ENCODE peak calls at places on chromosomes 3 and 15, in seven cellular contexts. P, U, J, K, C, N and E are unnamed samples.

GRCh38 chr15:62788224-62788623 is 254.3 kb upstream of the TPM1 start:
- DNase-seq in U (no peak), N (no peak), K (no peak), C (no peak), P (no peak), J (no peak), E (no peak)

GRCh38 chr3:135192929-135193328 is 397.9 kb downstream of the EPHB1 start:
- DNase-seq in J (no peak), U (no peak), K (no peak), C (no peak), N (no peak), P (peak; percentile 2), E (no peak)

GRCh38 chr15:91268510-91268909 is 168.5 kb downstream of the SV2B start:
- DNase-seq in J (no peak), K (no peak), C (no peak), U (no peak), P (no peak), N (peak; percentile 14), E (no peak)

GRCh38 chr15:75456710-75457109 is 5.2 kb upstream of the SIN3A start:
- DNase-seq in P (peak; percentile 61), C (no peak), J (no peak), N (no peak), U (no peak), K (no peak), E (no peak)

GRCh38 chr3:141275973-141276372 is 44.3 kb downstream of the PXYLP1 start:
- DNase-seq in U (no peak), J (no peak), K (no peak), C (peak; percentile 58), N (no peak), P (peak; percentile 86), E (no peak)

GRCh38 chr3:49013738-49014660 is 4.4 kb downstream of the DALRD3 start:
- DNase-seq in N (no peak), K (no peak), J (no peak), C (no peak), P (peak; percentile 68), U (no peak), E (peak; percentile 24)

GRCh38 chr3:186254676-186255665 is 107.1 kb downstream of the DGKG start:
- DNase-seq in C (no peak), J (no peak), N (no peak), U (peak; percentile 83), P (no peak), K (no peak), E (no peak)

GRCh38 chr15:72420580-72420979 is 22.5 kb downstream of the TMEM202 start:
- DNase-seq in N (no peak), P (no peak), C (no peak), K (no peak), U (no peak), J (no peak), E (no peak)

GRCh38 chr3:116835658-116836057 is 126.1 kb downstream of the TUSC7 start:
- DNase-seq in U (no peak), J (no peak), N (no peak), C (no peak), K (no peak), P (peak; percentile 41), E (no peak)

GRCh38 chr15:89482139-89482538 is 14.2 kb downstream of the RHCG start:
- DNase-seq in P (no peak), N (peak; percentile 41), J (no peak), C (no peak), U (no peak), K (no peak), E (no peak)

GRCh38 chr3:96900600-96900999 is 86.2 kb downstream of the EPHA6 start:
- DNase-seq in J (no peak), C (no peak), N (no peak), U (no peak), K (no peak), P (no peak), E (no peak)

GRCh38 chr3:177437513-177438337 is 240.4 kb upstream of the TBL1XR1 start:
- DNase-seq in N (no peak), C (no peak), K (no peak), U (no peak), P (no peak), J (no peak), E (peak; percentile 85)

GRCh38 chr3:11240496-11240895 is 31.7 kb upstream of the ATG7 start:
- DNase-seq in J (no peak), K (no peak), U (no peak), P (no peak), C (no peak), N (no peak), E (no peak)

GRCh38 chr3:129665024-129665768 is 58.7 kb upstream of the PLXND1 start:
- DNase-seq in J (no peak), C (peak; percentile 18), K (no peak), P (peak; percentile 83), N (peak; percentile 69), U (no peak), E (no peak)

GRCh38 chr3:124636863-124637296 is 93.4 kb upstream of the UMPS start:
- DNase-seq in U (no peak), K (no peak), P (no peak), J (no peak), N (no peak), C (no peak), E (no peak)

GRCh38 chr3:177842743-177843734 is 645.8 kb upstream of the TBL1XR1 start:
- DNase-seq in C (no peak), P (no peak), U (no peak), N (no peak), J (no peak), K (no peak), E (no peak)

GRCh38 chr3:105700575-105700974 is 168.2 kb downstream of the CBLB start:
- DNase-seq in J (no peak), U (no peak), C (no peak), K (no peak), N (no peak), P (no peak), E (no peak)